ENCODE peak calls at places on chromosomes 7 and 10, in four cellular contexts. One of them, this sample, is unnamed.

GRCh38 chr7:132076301-132077049 is 499.8 kb downstream of the PLXNA4 start:
- DNase-seq in mammary epithelial cell: no peak
- DNase-seq in endodermal cell: no peak
- DNase-seq in heart left ventricle: no peak
- DNase-seq in this sample: no peak

GRCh38 chr10:49629286-49629915 is 15.6 kb downstream of the CHAT start:
- DNase-seq in mammary epithelial cell: no peak
- DNase-seq in endodermal cell: no peak
- DNase-seq in heart left ventricle: no peak
- DNase-seq in this sample: no peak

GRCh38 chr7:70289067-70289466 is 690.8 kb downstream of the AUTS2 start:
- DNase-seq in mammary epithelial cell: peak; percentile 3
- DNase-seq in endodermal cell: no peak
- DNase-seq in heart left ventricle: no peak
- DNase-seq in this sample: no peak

GRCh38 chr7:475951-476441 is 43.6 kb downstream of the PDGFA start:
- DNase-seq in mammary epithelial cell: no peak
- DNase-seq in endodermal cell: no peak
- DNase-seq in heart left ventricle: peak; percentile 17
- DNase-seq in this sample: no peak

GRCh38 chr7:129054438-129055293 is at the start of gene TNPO3:
- DNase-seq in mammary epithelial cell: peak; percentile 90
- DNase-seq in endodermal cell: peak; percentile 97
- DNase-seq in heart left ventricle: peak; percentile 95
- DNase-seq in this sample: peak; percentile 95

GRCh38 chr10:49552277-49552676 is 13.4 kb upstream of the ERCC6 start:
- DNase-seq in mammary epithelial cell: peak; percentile 90
- DNase-seq in endodermal cell: no peak
- DNase-seq in heart left ventricle: no peak
- DNase-seq in this sample: no peak

GRCh38 chr7:123864966-123865365 is 20.0 kb downstream of the HYAL4 start:
- DNase-seq in mammary epithelial cell: no peak
- DNase-seq in endodermal cell: no peak
- DNase-seq in heart left ventricle: no peak
- DNase-seq in this sample: no peak

GRCh38 chr7:80146561-80146960 is 11.9 kb downstream of the GNAI1 start:
- DNase-seq in mammary epithelial cell: no peak
- DNase-seq in endodermal cell: no peak
- DNase-seq in heart left ventricle: no peak
- DNase-seq in this sample: no peak

GRCh38 chr7:6057316-6058128 is 26.3 kb downstream of the ANKRD61 start:
- DNase-seq in mammary epithelial cell: no peak
- DNase-seq in endodermal cell: no peak
- DNase-seq in heart left ventricle: no peak
- DNase-seq in this sample: peak; percentile 10

GRCh38 chr7:98251251-98251843 is 685 bp downstream of the TECPR1 start:
- DNase-seq in mammary epithelial cell: no peak
- DNase-seq in endodermal cell: no peak
- DNase-seq in heart left ventricle: peak; percentile 57
- DNase-seq in this sample: peak; percentile 65

GRCh38 chr10:8043569-8044306 is 10.8 kb upstream of the GATA3 start:
- DNase-seq in mammary epithelial cell: no peak
- DNase-seq in endodermal cell: peak; percentile 91
- DNase-seq in heart left ventricle: no peak
- DNase-seq in this sample: no peak

GRCh38 chr10:128035557-128035973 is 90.7 kb downstream of the MKI67 start:
- DNase-seq in mammary epithelial cell: peak; percentile 32
- DNase-seq in endodermal cell: peak; percentile 94
- DNase-seq in heart left ventricle: peak; percentile 47
- DNase-seq in this sample: peak; percentile 53

GRCh38 chr10:69715899-69716606 is 85.7 kb upstream of the COL13A1 start:
- DNase-seq in mammary epithelial cell: no peak
- DNase-seq in endodermal cell: peak; percentile 70
- DNase-seq in heart left ventricle: no peak
- DNase-seq in this sample: no peak

GRCh38 chr7:131745645-131746248 is 189.3 kb upstream of the PODXL start:
- DNase-seq in mammary epithelial cell: peak; percentile 39
- DNase-seq in endodermal cell: peak; percentile 94
- DNase-seq in heart left ventricle: no peak
- DNase-seq in this sample: peak; percentile 9

GRCh38 chr7:50207251-50207564 is 97.3 kb upstream of the IKZF1 start:
- DNase-seq in mammary epithelial cell: no peak
- DNase-seq in endodermal cell: peak; percentile 24
- DNase-seq in heart left ventricle: no peak
- DNase-seq in this sample: no peak

GRCh38 chr7:16712916-16713315 is 40.6 kb upstream of the TSPAN13 start:
- DNase-seq in mammary epithelial cell: no peak
- DNase-seq in endodermal cell: no peak
- DNase-seq in heart left ventricle: no peak
- DNase-seq in this sample: peak; percentile 35

GRCh38 chr7:153422291-153423189 is 629.7 kb upstream of the DPP6 start:
- DNase-seq in mammary epithelial cell: no peak
- DNase-seq in endodermal cell: no peak
- DNase-seq in heart left ventricle: no peak
- DNase-seq in this sample: no peak

GRCh38 chr7:26308551-26308950 is 16.9 kb downstream of the SNX10 start:
- DNase-seq in mammary epithelial cell: no peak
- DNase-seq in endodermal cell: no peak
- DNase-seq in heart left ventricle: no peak
- DNase-seq in this sample: no peak

GRCh38 chr10:42926831-42927230 is 144.2 kb downstream of the BMS1 start:
- DNase-seq in mammary epithelial cell: no peak
- DNase-seq in endodermal cell: peak; percentile 86
- DNase-seq in heart left ventricle: no peak
- DNase-seq in this sample: no peak

GRCh38 chr7:20561466-20561865 is 54.0 kb upstream of the ABCB5 start:
- DNase-seq in mammary epithelial cell: peak; percentile 64
- DNase-seq in endodermal cell: no peak
- DNase-seq in heart left ventricle: no peak
- DNase-seq in this sample: no peak

GRCh38 chr10:36675458-36675880 is 449.9 kb upstream of the ANKRD30A start:
- DNase-seq in mammary epithelial cell: peak; percentile 37
- DNase-seq in endodermal cell: no peak
- DNase-seq in heart left ventricle: no peak
- DNase-seq in this sample: no peak

GRCh38 chr10:44352316-44353127 is 32.4 kb downstream of the CXCL12 start:
- DNase-seq in mammary epithelial cell: no peak
- DNase-seq in endodermal cell: peak; percentile 69
- DNase-seq in heart left ventricle: peak; percentile 74
- DNase-seq in this sample: no peak

GRCh38 chr10:55742487-55742886 is 618.6 kb downstream of the ZWINT start:
- DNase-seq in mammary epithelial cell: no peak
- DNase-seq in endodermal cell: no peak
- DNase-seq in heart left ventricle: no peak
- DNase-seq in this sample: no peak

GRCh38 chr7:94335586-94335985 is 59.1 kb upstream of the COL1A2 start:
- DNase-seq in mammary epithelial cell: peak; percentile 91
- DNase-seq in endodermal cell: no peak
- DNase-seq in heart left ventricle: no peak
- DNase-seq in this sample: no peak

GRCh38 chr7:5557920-5558401 is 134.3 kb upstream of the TNRC18 start:
- DNase-seq in mammary epithelial cell: peak; percentile 41
- DNase-seq in endodermal cell: no peak
- DNase-seq in heart left ventricle: peak; percentile 87
- DNase-seq in this sample: peak; percentile 82

GRCh38 chr10:28432210-28432676 is 100.7 kb upstream of the WAC start:
- DNase-seq in mammary epithelial cell: peak; percentile 43
- DNase-seq in endodermal cell: peak; percentile 86
- DNase-seq in heart left ventricle: peak; percentile 59
- DNase-seq in this sample: peak; percentile 47

GRCh38 chr7:24737281-24737680 is 20.0 kb downstream of the GSDME start:
- DNase-seq in mammary epithelial cell: no peak
- DNase-seq in endodermal cell: no peak
- DNase-seq in heart left ventricle: no peak
- DNase-seq in this sample: no peak

GRCh38 chr10:120749032-120749431 is 102.1 kb upstream of the WDR11 start:
- DNase-seq in mammary epithelial cell: no peak
- DNase-seq in endodermal cell: no peak
- DNase-seq in heart left ventricle: no peak
- DNase-seq in this sample: no peak

GRCh38 chr7:23369100-23369499 is 70.0 kb downstream of the MALSU1 start:
- DNase-seq in mammary epithelial cell: no peak
- DNase-seq in endodermal cell: no peak
- DNase-seq in heart left ventricle: no peak
- DNase-seq in this sample: peak; percentile 26

GRCh38 chr7:104126411-104126841 is 81.4 kb downstream of the ORC5 start:
- DNase-seq in mammary epithelial cell: no peak
- DNase-seq in endodermal cell: no peak
- DNase-seq in heart left ventricle: no peak
- DNase-seq in this sample: no peak

GRCh38 chr7:38731195-38731594 is 100.0 kb upstream of the AMPH start:
- DNase-seq in mammary epithelial cell: peak; percentile 57
- DNase-seq in endodermal cell: no peak
- DNase-seq in heart left ventricle: no peak
- DNase-seq in this sample: no peak

GRCh38 chr7:148697256-148697841 is 1.4 kb upstream of the CUL1 start:
- DNase-seq in mammary epithelial cell: no peak
- DNase-seq in endodermal cell: no peak
- DNase-seq in heart left ventricle: peak; percentile 42
- DNase-seq in this sample: peak; percentile 30

GRCh38 chr7:130649004-130649790 is 19.4 kb downstream of the COPG2 start:
- DNase-seq in mammary epithelial cell: peak; percentile 37
- DNase-seq in endodermal cell: no peak
- DNase-seq in heart left ventricle: no peak
- DNase-seq in this sample: peak; percentile 64

GRCh38 chr7:142592664-142593063 is 156.6 kb upstream of the PRSS1 start:
- DNase-seq in mammary epithelial cell: no peak
- DNase-seq in endodermal cell: no peak
- DNase-seq in heart left ventricle: no peak
- DNase-seq in this sample: no peak

GRCh38 chr10:34045571-34046190 is 711.2 kb upstream of the NRP1 start:
- DNase-seq in mammary epithelial cell: peak; percentile 56
- DNase-seq in endodermal cell: no peak
- DNase-seq in heart left ventricle: no peak
- DNase-seq in this sample: no peak

GRCh38 chr7:112009081-112009480 is 197.1 kb downstream of the DOCK4 start:
- DNase-seq in mammary epithelial cell: peak; percentile 76
- DNase-seq in endodermal cell: no peak
- DNase-seq in heart left ventricle: no peak
- DNase-seq in this sample: peak; percentile 26

GRCh38 chr10:119209050-119209735 is 1.8 kb downstream of the GRK5 start:
- DNase-seq in mammary epithelial cell: no peak
- DNase-seq in endodermal cell: peak; percentile 88
- DNase-seq in heart left ventricle: peak; percentile 69
- DNase-seq in this sample: peak; percentile 61
- H3K4me3 ChIP-seq in mammary epithelial cell: no peak overlapping the region
- H3K4me3 ChIP-seq in endodermal cell: no peak overlapping the region
- H3K4me3 ChIP-seq in heart left ventricle: peak overlapping the region; percentile 100
- H3K4me3 ChIP-seq in this sample: peak overlapping the region; percentile 91

DNA sequence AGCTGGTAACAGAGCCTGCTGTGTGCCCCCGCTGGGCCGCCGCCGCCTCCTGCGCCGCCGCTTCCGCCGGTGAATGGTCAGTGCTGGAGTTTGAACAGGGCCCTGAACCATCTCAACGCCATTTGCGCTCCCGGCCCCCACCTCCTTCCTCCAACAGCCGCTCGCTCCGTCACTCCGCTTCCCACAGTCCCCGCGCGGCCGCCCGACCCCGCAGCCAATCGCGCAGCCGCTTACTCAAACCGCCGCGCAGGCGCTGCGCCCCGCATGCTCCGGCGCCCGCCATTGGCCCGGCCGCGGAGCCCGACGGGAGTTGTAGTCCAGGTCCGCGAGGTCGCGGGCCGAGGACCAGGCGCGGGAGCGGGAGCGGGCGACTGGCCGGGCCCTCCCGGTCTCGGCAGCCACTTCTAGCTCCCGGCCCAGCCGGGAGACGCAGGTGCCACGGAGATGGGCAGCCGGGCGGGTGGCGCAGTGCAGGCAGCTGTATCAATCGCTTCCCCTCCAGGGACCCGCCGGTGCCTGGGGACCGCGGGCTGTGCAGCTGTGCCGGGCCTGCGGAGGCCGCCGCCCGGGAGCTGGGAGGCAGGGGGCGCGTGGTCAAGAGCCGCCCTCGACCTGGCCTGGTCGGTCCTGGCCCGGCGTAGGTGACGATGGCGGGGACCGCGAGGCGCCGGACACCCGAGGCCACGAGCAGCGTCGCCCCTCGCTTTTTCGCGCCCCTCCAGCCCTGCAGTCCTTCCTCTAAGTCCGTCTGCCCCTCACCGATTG is at the start of gene WAPL:
- DNase-seq in mammary epithelial cell: peak; percentile 92
- DNase-seq in endodermal cell: peak; percentile 98
- DNase-seq in heart left ventricle: peak; percentile 96
- DNase-seq in this sample: peak; percentile 97
- TF ChIP-seq CTCF in mammary epithelial cell: no peak
- TF ChIP-seq CTCF in endodermal cell: peak; percentile 35
- TF ChIP-seq CTCF in heart left ventricle: no peak
- TF ChIP-seq CTCF in this sample: no peak

DNA sequence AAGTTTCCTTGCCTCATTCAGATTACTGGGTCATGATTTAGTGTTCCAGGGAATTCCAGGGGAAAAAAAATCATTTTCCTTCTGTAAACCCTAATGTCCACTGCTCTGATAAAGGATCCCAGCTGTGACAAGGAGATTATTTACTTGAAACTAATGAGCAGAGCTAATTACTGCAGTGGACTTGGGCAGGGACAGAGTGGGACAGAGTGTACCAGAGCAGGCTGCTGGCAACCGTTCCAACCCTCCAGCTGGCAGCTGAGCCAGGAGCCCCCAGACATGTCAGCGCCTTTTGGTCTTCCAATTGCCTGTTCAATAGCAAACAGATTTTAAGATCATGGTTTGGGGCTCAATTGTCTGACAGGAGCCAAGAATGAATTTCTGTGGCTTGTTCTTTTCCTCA is 20.4 kb upstream of the FAM180A start:
- DNase-seq in mammary epithelial cell: no peak
- DNase-seq in endodermal cell: no peak
- DNase-seq in heart left ventricle: peak; percentile 84
- DNase-seq in this sample: no peak
- H3K4me3 ChIP-seq in mammary epithelial cell: no peak overlapping the region
- H3K4me3 ChIP-seq in endodermal cell: no peak overlapping the region
- H3K4me3 ChIP-seq in heart left ventricle: no peak overlapping the region
- H3K4me3 ChIP-seq in this sample: no peak overlapping the region

GRCh38 chr10:130179640-130180039 is 43.4 kb downstream of the GLRX3 start:
- DNase-seq in mammary epithelial cell: peak; percentile 23
- DNase-seq in endodermal cell: peak; percentile 81
- DNase-seq in heart left ventricle: no peak
- DNase-seq in this sample: peak; percentile 46
- TF ChIP-seq CTCF in mammary epithelial cell: peak; percentile 20
- TF ChIP-seq CTCF in endodermal cell: peak; percentile 85
- TF ChIP-seq CTCF in heart left ventricle: peak; percentile 31
- TF ChIP-seq CTCF in this sample: peak; percentile 29

GRCh38 chr7:56115852-56116538 is at the start of gene NUPR2:
- DNase-seq in mammary epithelial cell: peak; percentile 0
- DNase-seq in endodermal cell: no peak
- DNase-seq in heart left ventricle: no peak
- DNase-seq in this sample: no peak
- H3K4me3 ChIP-seq in mammary epithelial cell: no peak within 1 kb of the TSS
- H3K4me3 ChIP-seq in endodermal cell: no peak within 1 kb of the TSS
- H3K4me3 ChIP-seq in heart left ventricle: no peak within 1 kb of the TSS
- H3K4me3 ChIP-seq in this sample: no peak within 1 kb of the TSS